ENCODE peak calls at places on chromosome 3, in four cellular contexts. D, U, N and M are unnamed samples.
A peak's percentile ranks its signal among the peaks of the same experiment; 100 is the strongest.

GRCh38 chr3:44522494-44522933 is 32.5 kb upstream of the ZKSCAN7 start:
- DNase-seq in D (no peak), U (no peak), N (no peak), M (no peak)

GRCh38 chr3:116445291-116445841 is at the start of gene LSAMP:
- DNase-seq in D (peak; percentile 80), U (no peak), N (no peak), M (no peak)

GRCh38 chr3:132654190-132654589 is 5.4 kb downstream of the ACAD11 start:
- DNase-seq in D (no peak), U (no peak), N (no peak), M (no peak)

GRCh38 chr3:69250014-69250413 is 127.6 kb upstream of the LMOD3 start:
- DNase-seq in D (no peak), U (no peak), N (no peak), M (no peak)

GRCh38 chr3:126983653-126984390 is 907 bp downstream of the PLXNA1 start:
- DNase-seq in D (no peak), U (no peak), N (no peak), M (no peak)

GRCh38 chr3:8625991-8626390 is 18.6 kb downstream of the SSUH2 start:
- DNase-seq in D (peak; percentile 11), U (no peak), N (no peak), M (no peak)

GRCh38 chr3:146222204-146223046 is 28.5 kb downstream of the PLSCR4 start:
- DNase-seq in D (no peak), U (peak; percentile 95), N (no peak), M (no peak)

GRCh38 chr3:110265302-110265701 is 806.3 kb upstream of the NECTIN3 start:
- DNase-seq in D (no peak), U (no peak), N (no peak), M (no peak)

GRCh38 chr3:52345521-52346110 is 29.5 kb downstream of the DNAH1 start:
- DNase-seq in D (no peak), U (no peak), N (no peak), M (no peak)

GRCh38 chr3:125028657-125029056 is 27.1 kb downstream of the HEG1 start:
- DNase-seq in D (no peak), U (no peak), N (no peak), M (no peak)

GRCh38 chr3:12911881-12912415 is 70.6 kb upstream of the RPL32 start:
- DNase-seq in D (no peak), U (no peak), N (no peak), M (no peak)

GRCh38 chr3:54062546-54062945 is 59.8 kb upstream of the CACNA2D3 start:
- DNase-seq in D (no peak), U (no peak), N (no peak), M (no peak)

GRCh38 chr3:8458711-8459110 is 42.9 kb upstream of the LMCD1 start:
- DNase-seq in D (no peak), U (peak; percentile 25), N (no peak), M (no peak)

GRCh38 chr3:33645060-33645841 is 72.8 kb downstream of the CLASP2 start:
- DNase-seq in D (no peak), U (peak; percentile 41), N (no peak), M (no peak)

GRCh38 chr3:129005526-129006303 is 4.6 kb downstream of the EFCC1 start:
- DNase-seq in D (no peak), U (peak; percentile 68), N (no peak), M (no peak)

GRCh38 chr3:46695177-46695961 is 1.9 kb upstream of the ALS2CL start:
- DNase-seq in D (peak; percentile 83), U (peak; percentile 86), N (no peak), M (no peak)

GRCh38 chr3:127770671-127771370 is 51.5 kb downstream of the MGLL start:
- DNase-seq in D (no peak), U (no peak), N (no peak), M (no peak)

GRCh38 chr3:65597225-65597951 is 441.3 kb downstream of the MAGI1 start:
- DNase-seq in D (peak; percentile 63), U (peak; percentile 12), N (no peak), M (peak; percentile 58)

GRCh38 chr3:183122257-183122932 is 23.1 kb upstream of the MCCC1 start:
- DNase-seq in D (no peak), U (peak; percentile 95), N (no peak), M (no peak)

GRCh38 chr3:185813691-185814215 is 11.1 kb downstream of the IGF2BP2 start:
- DNase-seq in D (no peak), U (no peak), N (no peak), M (no peak)

GRCh38 chr3:100024520-100025303 is 89.6 kb downstream of the FILIP1L start:
- DNase-seq in D (no peak), U (no peak), N (no peak), M (no peak)
- H3K27ac ChIP-seq in D (no peak overlapping the region), U (no peak overlapping the region), N (peak overlapping the region; percentile 75), M (no peak overlapping the region)

GRCh38 chr3:99879275-99879674 is 61.6 kb downstream of the CMSS1 start:
- DNase-seq in D (no peak), U (no peak), N (no peak), M (no peak)
- TF ChIP-seq POLR2AphosphoS5 in D (no peak), U (no peak), N (no peak), M (no peak)

GRCh38 chr3:86996261-86996955 is 5.5 kb upstream of the VGLL3 start:
- DNase-seq in D (no peak), U (no peak), N (no peak), M (no peak)
- TF ChIP-seq CTCF in D (no peak), U (no peak), N (no peak), M (no peak)

GRCh38 chr3:155746703-155747102 is 1.8 kb upstream of the PLCH1 start:
- DNase-seq in D (no peak), U (no peak), N (no peak), M (no peak)
- H3K27ac ChIP-seq in D (no peak overlapping the region), U (no peak overlapping the region), N (no peak overlapping the region), M (no peak overlapping the region)

GRCh38 chr3:25663324-25664065 is 1.2 kb downstream of the TOP2B start:
- DNase-seq in D (no peak), U (peak; percentile 58), N (no peak), M (no peak)
- TF ChIP-seq POLR2AphosphoS5 in D (no peak), U (no peak), N (no peak), M (no peak)